ENCODE peak calls at places on chromosomes 1 and 21, in ten cellular contexts. Q, J, O, D, C, X, I, F, A and V are unnamed samples.
A peak's percentile ranks its signal among the peaks of the same experiment; 100 is the strongest.

GRCh38 chr1:108605633-108606032 is 45.7 kb downstream of the EEIG2 start:
- DNase-seq in Q (no peak), J (no peak), A (no peak), X (no peak), F (no peak), I (no peak), D (no peak), O (no peak), C (no peak), V (no peak)

GRCh38 chr1:206464456-206464964 is 5.8 kb upstream of the IKBKE start:
- DNase-seq in O (peak; percentile 32), F (no peak), I (peak; percentile 51), X (peak; percentile 94), D (peak; percentile 78), Q (no peak), C (no peak), A (peak; percentile 36), J (no peak), V (no peak)

GRCh38 chr1:78676347-78676982 is 26.8 kb downstream of the IFI44 start:
- DNase-seq in X (peak; percentile 80), I (peak; percentile 67), O (peak; percentile 72), Q (peak; percentile 85), F (peak; percentile 39), A (peak; percentile 73), D (peak; percentile 64), C (peak; percentile 19), J (no peak), V (peak; percentile 44)

GRCh38 chr1:235607284-235607683 is 42.3 kb downstream of the GNG4 start:
- DNase-seq in F (no peak), Q (no peak), A (no peak), D (no peak), C (no peak), I (no peak), O (no peak), J (no peak), X (no peak), V (no peak)

GRCh38 chr21:44742418-44743153 is 31.2 kb upstream of the TSPEAR start:
- DNase-seq in C (no peak), X (no peak), O (no peak), J (no peak), F (no peak), Q (peak; percentile 38), D (no peak), I (no peak), A (no peak), V (no peak)

GRCh38 chr1:100767176-100767876 is 47.8 kb downstream of the VCAM1 start:
- DNase-seq in D (peak; percentile 78), A (no peak), J (no peak), C (no peak), O (no peak), Q (no peak), X (peak; percentile 32), F (no peak), I (no peak), V (no peak)

GRCh38 chr1:14238472-14239059 is 359.9 kb upstream of the KAZN start:
- DNase-seq in I (peak; percentile 60), F (no peak), X (no peak), O (no peak), C (no peak), Q (no peak), A (no peak), D (no peak), J (no peak), V (no peak)

GRCh38 chr1:235901461-235901860 is 34.8 kb upstream of the LYST start:
- DNase-seq in X (peak; percentile 67), I (no peak), O (no peak), D (peak; percentile 72), A (peak; percentile 75), C (no peak), J (no peak), Q (no peak), F (no peak), V (no peak)

GRCh38 chr1:220448217-220448616 is 79.7 kb upstream of the MARK1 start:
- DNase-seq in O (no peak), C (no peak), A (no peak), X (no peak), Q (no peak), D (no peak), J (no peak), I (no peak), F (no peak), V (no peak)

GRCh38 chr21:46054447-46054846 is 43.5 kb upstream of the COL6A2 start:
- DNase-seq in J (no peak), D (no peak), X (peak; percentile 30), O (no peak), Q (no peak), F (no peak), A (no peak), C (no peak), I (no peak), V (no peak)

GRCh38 chr21:29258626-29259335 is 39.9 kb upstream of the BACH1 start:
- DNase-seq in O (no peak), A (peak; percentile 65), D (peak; percentile 91), J (no peak), I (no peak), F (no peak), X (peak; percentile 80), Q (peak; percentile 11), C (no peak), V (no peak)

GRCh38 chr1:87206444-87206843 is 122.2 kb upstream of the LMO4 start:
- DNase-seq in A (no peak), J (no peak), F (no peak), X (no peak), C (no peak), Q (no peak), I (no peak), D (no peak), O (no peak), V (no peak)

GRCh38 chr1:180962178-180962577 is 49.5 kb downstream of the KIAA1614 start:
- DNase-seq in X (no peak), J (no peak), A (no peak), F (no peak), Q (no peak), O (no peak), D (no peak), C (no peak), I (no peak), V (no peak)

GRCh38 chr1:1058921-1059493 is 15.1 kb downstream of the RNF223 start:
- DNase-seq in F (peak; percentile 18), X (no peak), J (no peak), C (no peak), I (no peak), Q (no peak), A (peak; percentile 61), O (peak; percentile 75), D (no peak), V (no peak)

GRCh38 chr1:213051127-213051880 is at the start of gene RPS6KC1:
- DNase-seq in I (peak; percentile 77), A (peak; percentile 89), F (peak; percentile 93), X (peak; percentile 79), C (peak; percentile 80), D (peak; percentile 82), J (peak; percentile 72), Q (peak; percentile 77), O (peak; percentile 92), V (peak; percentile 92)

GRCh38 chr1:159076753-159077656 is at the start of gene AIM2:
- DNase-seq in D (peak; percentile 26), Q (no peak), X (no peak), F (no peak), O (peak; percentile 98), I (no peak), C (no peak), A (peak; percentile 90), J (peak; percentile 67), V (peak; percentile 48)

GRCh38 chr1:116891396-116892072 is 18.2 kb upstream of the PTGFRN start:
- DNase-seq in A (no peak), C (no peak), O (no peak), Q (no peak), J (no peak), D (no peak), F (no peak), X (no peak), I (no peak), V (no peak)

GRCh38 chr1:109547412-109548320 is 749 bp upstream of the GNAI3 start:
- DNase-seq in F (no peak), C (no peak), D (no peak), X (no peak), A (peak; percentile 38), O (peak; percentile 52), J (no peak), Q (peak; percentile 51), I (no peak), V (peak; percentile 29)

GRCh38 chr1:53273526-53273925 is 35.2 kb upstream of the MAGOH start:
- DNase-seq in J (no peak), C (no peak), Q (no peak), A (no peak), D (no peak), F (no peak), X (no peak), O (no peak), I (no peak), V (no peak)

GRCh38 chr1:197919523-197920301 is 2.5 kb downstream of the LHX9 start:
- DNase-seq in A (no peak), O (peak; percentile 28), C (no peak), X (no peak), I (no peak), D (no peak), Q (no peak), J (no peak), F (no peak), V (peak; percentile 40)

GRCh38 chr1:64161347-64162080 is 41.9 kb upstream of the UBE2U start:
- DNase-seq in A (peak; percentile 13), Q (no peak), D (peak; percentile 84), O (no peak), J (no peak), C (no peak), F (no peak), I (peak; percentile 55), X (peak; percentile 78), V (no peak)

GRCh38 chr1:53551428-53551995 is 92.3 kb downstream of the DMRTB1 start:
- DNase-seq in D (no peak), X (no peak), C (no peak), I (peak; percentile 13), A (no peak), O (peak; percentile 1), Q (no peak), J (no peak), F (no peak), V (no peak)

GRCh38 chr1:61240878-61241277 is 158.5 kb downstream of the NFIA start:
- DNase-seq in D (no peak), Q (no peak), I (no peak), O (no peak), J (no peak), C (no peak), A (no peak), F (no peak), X (no peak), V (no peak)

GRCh38 chr1:112704908-112705627 is 1.9 kb downstream of the RHOC start:
- DNase-seq in X (peak; percentile 97), C (peak; percentile 83), I (peak; percentile 93), Q (peak; percentile 90), F (peak; percentile 76), O (peak; percentile 83), A (peak; percentile 100), D (peak; percentile 98), J (no peak), V (peak; percentile 91)

GRCh38 chr1:157360021-157360390 is 192.3 kb downstream of the FCRL5 start:
- DNase-seq in O (no peak), A (no peak), D (no peak), I (no peak), F (no peak), X (no peak), C (no peak), J (no peak), Q (no peak), V (no peak)